ENCODE peak calls at places on chromosome 1, in six cellular contexts. I is activated CD4-positive, CD25-positive, alpha-beta regulatory T cell treated with anti-CD3 and anti-CD28 coated beads, Interleukin-2, amount 50 U/mL, for 16 hours; S is PC-3; F is H9; N is neuronal stem cell; Z is globus pallidus. M is an unnamed sample.
A peak's percentile ranks its signal among the peaks of the same experiment; 100 is the strongest.

GRCh38 chr1:243917863-243918565 is 68.0 kb upstream of the AKT3 start:
- DNase-seq in I (no peak), S (peak; percentile 52), F (no peak), N (no peak), Z (no peak), M (no peak)

GRCh38 chr1:24293392-24294227 is 25.5 kb upstream of the GRHL3 start:
- DNase-seq in I (no peak), S (peak; percentile 60), F (no peak), N (no peak), Z (no peak), M (no peak)

GRCh38 chr1:230105754-230106625 is 39.0 kb downstream of the GALNT2 start:
- DNase-seq in I (no peak), S (peak; percentile 99), F (no peak), N (no peak), Z (no peak), M (no peak)

GRCh38 chr1:55064071-55064581 is 24.8 kb downstream of the PCSK9 start:
- DNase-seq in I (no peak), S (no peak), F (peak; percentile 34), N (no peak), Z (no peak), M (no peak)

GRCh38 chr1:178060789-178061556 is 32.9 kb upstream of the RASAL2 start:
- DNase-seq in I (no peak), S (no peak), F (peak; percentile 59), N (no peak), Z (no peak), M (no peak)

GRCh38 chr1:155003766-155004351 is 1.3 kb downstream of the ZBTB7B start:
- DNase-seq in I (no peak), S (peak; percentile 59), F (peak; percentile 76), N (no peak), Z (peak; percentile 70), M (peak; percentile 55)

GRCh38 chr1:228206582-228207351 is 1.1 kb upstream of the OBSCN start:
- DNase-seq in I (no peak), S (no peak), F (no peak), N (no peak), Z (no peak), M (no peak)

GRCh38 chr1:204726478-204726877 is 40.9 kb upstream of the LRRN2 start:
- DNase-seq in I (no peak), S (peak; percentile 98), F (no peak), N (no peak), Z (no peak), M (no peak)

GRCh38 chr1:63882048-63882704 is 108.4 kb downstream of the ROR1 start:
- DNase-seq in I (no peak), S (no peak), F (no peak), N (no peak), Z (peak; percentile 76), M (no peak)

GRCh38 chr1:200468264-200469001 is 58.6 kb upstream of the ZNF281 start:
- DNase-seq in I (no peak), S (peak; percentile 79), F (no peak), N (no peak), Z (no peak), M (no peak)

GRCh38 chr1:3543076-3544049 is 67.9 kb downstream of the MEGF6 start:
- DNase-seq in I (no peak), S (peak; percentile 91), F (peak; percentile 46), N (no peak), Z (no peak), M (no peak)

GRCh38 chr1:90475623-90476022 is 241.5 kb downstream of the BARHL2 start:
- DNase-seq in I (no peak), S (peak; percentile 15), F (no peak), N (no peak), Z (peak; percentile 14), M (no peak)

GRCh38 chr1:201660931-201661822 is 122.2 kb downstream of the NAV1 start:
- DNase-seq in I (no peak), S (no peak), F (no peak), N (no peak), Z (no peak), M (no peak)

GRCh38 chr1:60596791-60597748 is 485.3 kb upstream of the NFIA start:
- DNase-seq in I (no peak), S (peak; percentile 41), F (no peak), N (no peak), Z (no peak), M (no peak)

GRCh38 chr1:196063952-196064351 is 544.3 kb downstream of the KCNT2 start:
- DNase-seq in I (no peak), S (no peak), F (no peak), N (no peak), Z (no peak), M (no peak)

GRCh38 chr1:25825605-25826004 is 5.9 kb downstream of the MTFR1L start:
- DNase-seq in I (no peak), S (peak; percentile 6), F (no peak), N (no peak), Z (no peak), M (no peak)

GRCh38 chr1:245025525-245025924 is 129.3 kb upstream of the KIF26B start:
- DNase-seq in I (no peak), S (no peak), F (no peak), N (no peak), Z (no peak), M (no peak)

GRCh38 chr1:24920155-24920925 is 9.7 kb downstream of the RUNX3 start:
- DNase-seq in I (peak; percentile 57), S (no peak), F (no peak), N (no peak), Z (no peak), M (no peak)

GRCh38 chr1:9589144-9589718 is 520 bp downstream of the TMEM201 start:
- DNase-seq in I (no peak), S (no peak), F (no peak), N (no peak), Z (no peak), M (peak; percentile 45)

GRCh38 chr1:76190749-76191424 is 116.3 kb downstream of the ST6GALNAC3 start:
- DNase-seq in I (no peak), S (no peak), F (no peak), N (no peak), Z (no peak), M (no peak)

GRCh38 chr1:72442251-72442650 is 159.9 kb upstream of the NEGR1 start:
- DNase-seq in I (no peak), S (peak; percentile 23), F (no peak), N (no peak), Z (no peak), M (no peak)

GRCh38 chr1:47533176-47534039 is 95.6 kb downstream of the FOXD2 start:
- DNase-seq in I (no peak), S (no peak), F (peak; percentile 87), N (peak; percentile 80), Z (peak; percentile 22), M (peak; percentile 66)

GRCh38 chr1:15341228-15341627 is 68.5 kb upstream of the EFHD2 start:
- DNase-seq in I (no peak), S (no peak), F (no peak), N (no peak), Z (no peak), M (no peak)

GRCh38 chr1:10767282-10767681 is 29.2 kb downstream of the CASZ1 start:
- DNase-seq in I (no peak), S (no peak), F (no peak), N (no peak), Z (no peak), M (peak; percentile 43)

GRCh38 chr1:3283849-3284248 is 170.6 kb upstream of the ARHGEF16 start:
- DNase-seq in I (no peak), S (peak; percentile 20), F (peak; percentile 73), N (peak; percentile 37), Z (peak; percentile 26), M (peak; percentile 77)

GRCh38 chr1:203017707-203018106 is 8.6 kb upstream of the PPFIA4 start:
- DNase-seq in I (no peak), S (no peak), F (no peak), N (no peak), Z (no peak), M (no peak)

GRCh38 chr1:183600136-183600535 is 9.9 kb upstream of the NCF2 start:
- DNase-seq in I (no peak), S (peak; percentile 49), F (no peak), N (no peak), Z (no peak), M (no peak)

GRCh38 chr1:215899901-215900300 is 332.8 kb downstream of the KCTD3 start:
- DNase-seq in I (no peak), S (no peak), F (no peak), N (no peak), Z (no peak), M (no peak)

GRCh38 chr1:240575976-240576666 is 35.8 kb downstream of the GREM2 start:
- DNase-seq in I (no peak), S (no peak), F (no peak), N (no peak), Z (no peak), M (no peak)

GRCh38 chr1:77942400-77943140 is 36.3 kb downstream of the FUBP1 start:
- DNase-seq in I (no peak), S (no peak), F (no peak), N (no peak), Z (no peak), M (no peak)

GRCh38 chr1:199422206-199422605 is 605.3 kb upstream of the NR5A2 start:
- DNase-seq in I (no peak), S (peak; percentile 53), F (peak; percentile 62), N (no peak), Z (no peak), M (no peak)

GRCh38 chr1:94413311-94413710 is 4.9 kb upstream of the ABCD3 start:
- DNase-seq in I (no peak), S (no peak), F (no peak), N (no peak), Z (no peak), M (no peak)

M was measured in glutamatergic neuron.